ENCODE peak calls at places on chromosomes 4 and X, in four cellular contexts. Y, V, F and N are unnamed samples.
A peak's percentile ranks its signal among the peaks of the same experiment; 100 is the strongest.

GRCh38 chrX:112851161-112851779 is 10.6 kb upstream of the AMOT start:
- DNase-seq in Y (no peak), V (no peak), F (no peak), N (no peak)

GRCh38 chr4:121726642-121727268 is 30.0 kb upstream of the ANXA5 start:
- DNase-seq in Y (no peak), V (peak; percentile 76), F (peak; percentile 79), N (peak; percentile 22)

GRCh38 chrX:113512700-113513395 is 672.2 kb upstream of the AMOT start:
- DNase-seq in Y (no peak), V (peak; percentile 61), F (peak; percentile 84), N (no peak)

GRCh38 chrX:129769467-129770154 is 10.1 kb upstream of the SASH3 start:
- DNase-seq in Y (no peak), V (no peak), F (no peak), N (no peak)

GRCh38 chr4:10579700-10580099 is 104.9 kb downstream of the CLNK start:
- DNase-seq in Y (no peak), V (no peak), F (no peak), N (no peak)

GRCh38 chr4:125994024-125994423 is 679.3 kb downstream of the FAT4 start:
- DNase-seq in Y (no peak), V (no peak), F (no peak), N (no peak)

GRCh38 chr4:107721436-107722090 is 1.5 kb upstream of the PAPSS1 start:
- DNase-seq in Y (no peak), V (no peak), F (no peak), N (no peak)

GRCh38 chrX:74218895-74219294 is 85.1 kb upstream of the ZCCHC13 start:
- DNase-seq in Y (no peak), V (no peak), F (no peak), N (no peak)

GRCh38 chr4:5588046-5588445 is 120.3 kb downstream of the EVC2 start:
- DNase-seq in Y (no peak), V (no peak), F (no peak), N (no peak)

GRCh38 chr4:181008164-181008563 is 1235.0 kb upstream of the TENM3 start:
- DNase-seq in Y (no peak), V (no peak), F (peak; percentile 25), N (no peak)

GRCh38 chrX:40107291-40108083 is 9.7 kb upstream of the BCOR start:
- DNase-seq in Y (peak; percentile 18), V (peak; percentile 68), F (peak; percentile 64), N (no peak)

GRCh38 chr4:72896515-72896914 is 173.0 kb downstream of the COX18 start:
- DNase-seq in Y (no peak), V (peak; percentile 90), F (peak; percentile 35), N (no peak)

GRCh38 chrX:115367455-115367854 is 77.9 kb downstream of the LUZP4 start:
- DNase-seq in Y (no peak), V (peak; percentile 81), F (no peak), N (no peak)

GRCh38 chr4:55921093-55921492 is 27.7 kb upstream of the CEP135 start:
- DNase-seq in Y (no peak), V (peak; percentile 15), F (peak; percentile 76), N (no peak)

GRCh38 chrX:55715847-55716246 is 1.7 kb upstream of the RRAGB start:
- DNase-seq in Y (no peak), V (no peak), F (no peak), N (no peak)

GRCh38 chrX:97616883-97617510 is 733.3 kb downstream of the RPA4 start:
- DNase-seq in Y (no peak), V (peak; percentile 72), F (peak; percentile 82), N (no peak)

GRCh38 chr4:68369474-68369805 is 19.6 kb upstream of the YTHDC1 start:
- DNase-seq in Y (no peak), V (no peak), F (peak; percentile 96), N (no peak)

GRCh38 chrX:44314259-44314734 is 29.2 kb downstream of the EFHC2 start:
- DNase-seq in Y (no peak), V (peak; percentile 57), F (peak; percentile 42), N (no peak)

GRCh38 chr4:48025005-48025404 is 8.4 kb downstream of the NIPAL1 start:
- DNase-seq in Y (no peak), V (peak; percentile 49), F (no peak), N (no peak)

GRCh38 chr4:126772662-126773061 is 860.1 kb upstream of the INTU start:
- DNase-seq in Y (no peak), V (no peak), F (no peak), N (no peak)

GRCh38 chrX:139828037-139828436 is 104.8 kb downstream of the ATP11C start:
- DNase-seq in Y (no peak), V (peak; percentile 6), F (no peak), N (no peak)

GRCh38 chr4:141220271-141220654 is 432 bp upstream of the ZNF330 start:
- DNase-seq in Y (no peak), V (peak; percentile 12), F (no peak), N (no peak)

GRCh38 chr4:103403619-103404018 is 205.5 kb upstream of the CENPE start:
- DNase-seq in Y (no peak), V (no peak), F (no peak), N (no peak)

GRCh38 chr4:53899544-53900274 is 164.7 kb downstream of the CHIC2 start:
- DNase-seq in Y (no peak), V (peak; percentile 92), F (no peak), N (no peak)

GRCh38 chrX:49995021-49995731 is 72.8 kb downstream of the CLCN5 start:
- DNase-seq in Y (no peak), V (peak; percentile 65), F (peak; percentile 66), N (no peak)

GRCh38 chr4:157521916-157522315 is 301.4 kb downstream of the GRIA2 start:
- DNase-seq in Y (no peak), V (no peak), F (no peak), N (no peak)

GRCh38 chr4:185201983-185202962 is 1.5 kb downstream of the CFAP97 start:
- DNase-seq in Y (no peak), V (peak; percentile 30), F (no peak), N (no peak)

GRCh38 chr4:67327245-67327860 is 217.9 kb downstream of the CENPC start:
- DNase-seq in Y (peak; percentile 51), V (peak; percentile 68), F (peak; percentile 90), N (peak; percentile 30)

GRCh38 chr4:78734451-78735003 is 41.6 kb upstream of the BMP2K start:
- DNase-seq in Y (no peak), V (no peak), F (no peak), N (no peak)

GRCh38 chrX:128439159-128439558 is 387.0 kb upstream of the ACTRT1 start:
- DNase-seq in Y (no peak), V (no peak), F (peak; percentile 20), N (no peak)

GRCh38 chrX:101759000-101759399 is 99.3 kb upstream of the ARMCX2 start:
- DNase-seq in Y (no peak), V (peak; percentile 60), F (peak; percentile 65), N (no peak)

GRCh38 chrX:10166731-10167149 is 10.0 kb downstream of the CLCN4 start:
- DNase-seq in Y (no peak), V (no peak), F (no peak), N (no peak)

GRCh38 chr4:7845493-7846124 is 94.1 kb downstream of the AFAP1 start:
- DNase-seq in Y (no peak), V (no peak), F (no peak), N (no peak)

GRCh38 chr4:70721747-70722146 is at the start of gene RUFY3:
- DNase-seq in Y (no peak), V (peak; percentile 93), F (no peak), N (no peak)

GRCh38 chrX:151488677-151489076 is 74.8 kb upstream of the PASD1 start:
- DNase-seq in Y (no peak), V (peak; percentile 13), F (no peak), N (no peak)

GRCh38 chr4:5526070-5526831 is 182.1 kb downstream of the EVC2 start:
- DNase-seq in Y (no peak), V (no peak), F (no peak), N (no peak)

GRCh38 chr4:16075061-16075460 is 8.8 kb downstream of the PROM1 start:
- DNase-seq in Y (no peak), V (no peak), F (no peak), N (no peak)

GRCh38 chr4:46886711-46887110 is 22.3 kb downstream of the COX7B2 start:
- DNase-seq in Y (no peak), V (peak; percentile 20), F (peak; percentile 38), N (no peak)

GRCh38 chr4:13694256-13694655 is 66.7 kb upstream of the BOD1L1 start:
- DNase-seq in Y (no peak), V (no peak), F (no peak), N (no peak)

GRCh38 chr4:6195602-6196319 is 4.6 kb downstream of the JAKMIP1 start:
- DNase-seq in Y (no peak), V (no peak), F (no peak), N (no peak)